ENCODE peak calls at places on chromosomes 6 and 20, in nine cellular contexts. I is HepG2, Y is H1, Q is ovary, V is SK-N-SH, F is A549, M is stomach, C is K562, Z is sigmoid colon. W is an unnamed sample.

GRCh38 chr20:52799130-52799529 is 173.0 kb upstream of the TSHZ2 start:
- DNase-seq in Q (no peak), F (no peak), Z (no peak), V (no peak), I (no peak), M (no peak), C (no peak), Y (no peak), W (no peak)

GRCh38 chr6:125810435-125810834 is 19.7 kb downstream of the NCOA7 start:
- DNase-seq in C (no peak), I (no peak), Y (no peak), F (no peak), Q (no peak), Z (no peak), M (no peak), V (no peak), W (no peak)

GRCh38 chr20:58930496-58930895 is 50.6 kb upstream of the NELFCD start:
- DNase-seq in C (no peak), Z (no peak), F (no peak), V (no peak), M (no peak), I (no peak), Q (no peak), Y (no peak), W (no peak)

GRCh38 chr20:49320460-49320859 is 42.6 kb upstream of the ZNFX1 start:
- DNase-seq in I (peak; percentile 47), F (peak; percentile 59), Z (no peak), C (peak; percentile 27), Y (peak; percentile 55), V (peak; percentile 55), M (no peak), Q (no peak), W (no peak)

GRCh38 chr6:112691289-112691688 is 344.2 kb downstream of the RFPL4B start:
- DNase-seq in Q (no peak), C (no peak), M (no peak), I (no peak), Z (no peak), Y (no peak), V (peak; percentile 12), F (peak; percentile 13), W (no peak)

GRCh38 chr6:120857422-120857821 is 476.9 kb downstream of the TBC1D32 start:
- DNase-seq in M (no peak), Q (no peak), C (no peak), Z (no peak), I (no peak), V (no peak), Y (no peak), F (no peak), W (no peak)

GRCh38 chr6:85063611-85064010 is 299.2 kb upstream of the TBX18 start:
- DNase-seq in V (no peak), C (no peak), I (no peak), Q (no peak), Y (no peak), Z (no peak), M (no peak), F (no peak), W (no peak)

GRCh38 chr6:116011520-116011919 is 49.2 kb downstream of the FRK start:
- DNase-seq in C (no peak), Y (no peak), Q (no peak), F (no peak), M (no peak), Z (no peak), V (no peak), I (no peak), W (no peak)

GRCh38 chr6:167706313-167707109 is 120.2 kb upstream of the AFDN start:
- DNase-seq in I (no peak), M (no peak), F (no peak), Z (no peak), Q (no peak), Y (no peak), C (no peak), V (no peak), W (no peak)

GRCh38 chr6:144582939-144583613 is 297.9 kb downstream of the UTRN start:
- DNase-seq in Z (peak; percentile 66), I (no peak), Q (no peak), C (no peak), M (peak; percentile 31), F (no peak), V (peak; percentile 32), Y (peak; percentile 53), W (peak; percentile 47)

GRCh38 chr6:15431762-15432495 is 186.1 kb downstream of the JARID2 start:
- DNase-seq in Q (no peak), C (no peak), Y (no peak), F (no peak), I (peak; percentile 97), Z (no peak), V (no peak), M (no peak), W (peak; percentile 72)

GRCh38 chr20:58482416-58482815 is 32.8 kb downstream of the APCDD1L start:
- DNase-seq in I (no peak), C (peak; percentile 36), Z (no peak), Q (no peak), M (no peak), V (no peak), F (no peak), Y (no peak), W (no peak)

GRCh38 chr6:83073620-83074019 is 6.1 kb downstream of the DOP1A start:
- DNase-seq in Y (no peak), C (no peak), I (no peak), Q (no peak), Z (no peak), F (no peak), V (no peak), M (no peak), W (no peak)

DNA sequence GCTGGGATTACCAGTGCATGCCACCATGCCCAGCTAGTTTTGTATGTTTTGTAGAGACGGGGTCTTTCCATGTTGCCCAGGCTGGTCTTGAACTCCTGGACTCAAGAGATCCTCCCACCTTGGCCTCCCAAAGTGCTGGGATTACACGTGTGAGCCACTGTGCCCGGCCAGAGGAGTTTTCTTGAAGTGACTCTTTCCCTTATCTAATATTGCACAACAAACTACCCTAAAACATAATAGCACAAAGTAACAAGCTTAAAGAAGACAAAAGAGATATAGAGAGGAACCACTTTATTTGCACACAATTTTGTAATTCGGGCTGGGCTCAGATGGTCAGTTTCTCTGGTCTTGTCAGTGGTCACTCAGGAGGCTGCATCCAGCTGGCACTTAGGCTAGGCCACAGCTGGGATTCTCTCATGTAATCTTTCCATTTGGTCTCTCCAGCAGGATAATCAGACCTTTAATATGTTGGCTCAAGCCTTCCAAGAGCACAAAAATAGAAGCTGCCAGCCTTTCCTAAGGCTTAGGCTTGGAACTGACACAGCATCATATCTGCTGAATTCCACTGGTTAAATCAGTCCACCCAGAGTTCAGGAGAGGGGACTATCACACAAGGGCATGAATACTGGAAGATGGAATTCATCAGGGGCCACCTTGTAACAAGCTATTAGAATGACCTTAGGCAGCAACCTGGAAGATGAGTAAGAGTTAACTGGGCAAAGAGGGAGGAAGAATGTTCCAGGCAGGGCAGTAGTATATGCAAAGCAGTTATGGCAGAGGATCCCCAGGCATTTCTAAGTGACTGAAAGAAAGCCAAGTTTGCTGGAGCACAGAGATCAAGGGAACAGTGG is 56.7 kb upstream of the PNRC1 start:
- DNase-seq in I (no peak), C (no peak), Z (peak; percentile 72), Y (no peak), Q (peak; percentile 47), M (no peak), V (no peak), F (no peak), W (no peak)
- H3K27ac ChIP-seq in I (no peak overlapping the region), C (no peak overlapping the region), Z (peak overlapping the region; percentile 89), Y (no peak overlapping the region), Q (peak overlapping the region; percentile 31), M (peak overlapping the region; percentile 48), V (no peak overlapping the region), F (peak overlapping the region; percentile 30), W (no peak overlapping the region)

GRCh38 chr6:105359419-105360366 is 43.2 kb downstream of the PREP start:
- DNase-seq in Y (no peak), F (peak; percentile 7), M (no peak), C (peak; percentile 50), V (no peak), Z (no peak), Q (no peak), I (no peak), W (peak; percentile 45)
- TF ChIP-seq EP300 in Y (no peak), F (no peak), M (no peak), C (peak; percentile 13), V (no peak), Z (no peak), Q (no peak), I (no peak), W (no peak)

GRCh38 chr6:62288974-62289373 is 2.9 kb upstream of the KHDRBS2 start:
- DNase-seq in Q (no peak), V (no peak), F (no peak), I (no peak), C (no peak), Z (no peak), Y (no peak), M (no peak), W (no peak)

GRCh38 chr6:62285612-62286469 is at the start of gene KHDRBS2:
- DNase-seq in C (no peak), Z (peak; percentile 80), V (peak; percentile 30), M (peak; percentile 66), Q (peak; percentile 39), Y (peak; percentile 92), I (peak; percentile 3), F (peak; percentile 1), W (peak; percentile 98)

GRCh38 chr6:62288562-62288961 is 2.5 kb upstream of the KHDRBS2 start:
- DNase-seq in Y (no peak), C (no peak), I (no peak), Q (no peak), F (no peak), M (no peak), Z (no peak), V (no peak), W (no peak)

GRCh38 chr6:62284725-62285124 is 1.3 kb downstream of the KHDRBS2 start:
- DNase-seq in Q (no peak), C (no peak), V (no peak), Z (no peak), Y (no peak), F (no peak), I (no peak), M (no peak), W (no peak)

DNA sequence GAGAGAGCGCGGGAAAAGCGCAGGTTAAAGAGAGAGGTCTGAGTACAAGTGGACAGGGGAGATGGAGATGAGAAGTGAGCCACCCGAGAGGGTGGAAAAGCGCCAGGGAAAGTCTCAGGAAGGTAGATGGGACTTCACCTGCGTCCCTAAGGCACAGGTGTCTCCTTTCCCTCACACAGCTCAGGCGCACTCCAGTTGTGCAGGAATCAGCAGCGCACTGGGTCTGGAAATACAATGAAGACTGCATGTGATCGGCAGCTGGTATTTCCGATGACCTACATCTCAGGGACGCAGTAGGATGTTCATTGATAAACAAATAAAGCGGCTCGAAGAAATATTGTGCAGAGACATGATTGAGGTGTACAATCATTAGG is 432 bp upstream of the KHDRBS2 start:
- DNase-seq in Q (no peak), Y (no peak), Z (no peak), V (no peak), C (no peak), F (no peak), I (no peak), M (no peak), W (no peak)
- H3K4me3 ChIP-seq in Q (peak overlapping the region; percentile 9), Y (peak overlapping the region; percentile 93), Z (peak overlapping the region; percentile 44), V (no peak overlapping the region), C (no peak overlapping the region), F (no peak overlapping the region), I (no peak overlapping the region), M (peak overlapping the region; percentile 42), W (peak overlapping the region; percentile 67)

DNA sequence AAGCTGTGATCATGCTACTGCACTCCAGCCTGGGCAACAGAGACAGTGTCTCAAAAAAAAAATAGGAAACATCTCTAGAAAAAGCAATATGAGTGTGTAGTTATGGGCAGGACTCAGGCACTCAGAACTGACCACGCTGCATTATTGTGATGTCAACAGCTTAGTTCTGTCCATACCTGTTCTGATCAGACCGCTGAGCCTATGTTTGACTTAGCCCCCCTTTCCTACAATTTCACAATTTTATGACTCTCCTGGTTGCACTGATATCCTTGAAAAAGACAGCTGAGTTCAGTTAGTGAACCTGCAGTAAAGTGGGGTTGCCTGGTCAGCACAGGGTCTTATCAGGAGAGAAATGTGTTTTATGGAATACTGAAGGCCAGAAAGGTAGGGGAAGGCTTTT is 37.8 kb upstream of the PRDM1 start:
- DNase-seq in F (no peak), V (no peak), Y (no peak), C (no peak), I (no peak), Q (no peak), M (no peak), Z (no peak), W (no peak)
- H3K27ac ChIP-seq in F (no peak overlapping the region), V (no peak overlapping the region), Y (no peak overlapping the region), C (no peak overlapping the region), I (no peak overlapping the region), Q (no peak overlapping the region), M (no peak overlapping the region), Z (no peak overlapping the region), W (no peak overlapping the region)

W was measured in upper lobe of left lung.